ENCODE peak calls at places on chromosomes 4 and X, in four cellular contexts. One of them, this sample, is unnamed.

GRCh38 chrX:110276778-110277177 is 41.1 kb downstream of the AMMECR1 start:
- DNase-seq in neuronal stem cell: no peak
- DNase-seq in H1: no peak
- DNase-seq in IMR-90: no peak
- DNase-seq in this sample: no peak

GRCh38 chr4:34920032-34920431 is 1324.3 kb downstream of the ARAP2 start:
- DNase-seq in neuronal stem cell: no peak
- DNase-seq in IMR-90: no peak
- DNase-seq in H1: no peak
- DNase-seq in this sample: no peak

GRCh38 chr4:80705311-80705710 is 325.2 kb upstream of the BMP3 start:
- DNase-seq in IMR-90: no peak
- DNase-seq in neuronal stem cell: no peak
- DNase-seq in H1: no peak
- DNase-seq in this sample: no peak

GRCh38 chr4:17347445-17347844 is 164.4 kb downstream of the QDPR start:
- DNase-seq in H1: no peak
- DNase-seq in IMR-90: peak
- DNase-seq in neuronal stem cell: no peak
- DNase-seq in this sample: peak

GRCh38 chr4:147340547-147341225 is 140.2 kb upstream of the EDNRA start:
- DNase-seq in H1: no peak
- DNase-seq in neuronal stem cell: no peak
- DNase-seq in IMR-90: peak
- DNase-seq in this sample: no peak

GRCh38 chr4:40337081-40337480 is 1.9 kb downstream of the CHRNA9 start:
- DNase-seq in neuronal stem cell: no peak
- DNase-seq in H1: no peak
- DNase-seq in IMR-90: no peak
- DNase-seq in this sample: no peak

GRCh38 chr4:70915048-70915815 is 13.1 kb downstream of the MOB1B start:
- DNase-seq in neuronal stem cell: no peak
- DNase-seq in H1: no peak
- DNase-seq in IMR-90: peak
- DNase-seq in this sample: peak

GRCh38 chrX:131614241-131614640 is 70.4 kb downstream of the OR13H1 start:
- DNase-seq in neuronal stem cell: no peak
- DNase-seq in IMR-90: no peak
- DNase-seq in H1: no peak
- DNase-seq in this sample: no peak

GRCh38 chr4:41991916-41992767 is 1.8 kb downstream of the SLC30A9 start:
- DNase-seq in IMR-90: peak
- DNase-seq in neuronal stem cell: no peak
- DNase-seq in H1: no peak
- DNase-seq in this sample: no peak

GRCh38 chr4:123816970-123817688 is 420.5 kb downstream of the SPRY1 start:
- DNase-seq in IMR-90: no peak
- DNase-seq in H1: no peak
- DNase-seq in neuronal stem cell: no peak
- DNase-seq in this sample: no peak

GRCh38 chrX:3176439-3176820 is 135.2 kb downstream of the ARSF start:
- DNase-seq in IMR-90: peak
- DNase-seq in H1: no peak
- DNase-seq in neuronal stem cell: no peak
- DNase-seq in this sample: peak

GRCh38 chrX:41857670-41858069 is 65.7 kb downstream of the CASK start:
- DNase-seq in neuronal stem cell: no peak
- DNase-seq in IMR-90: no peak
- DNase-seq in H1: no peak
- DNase-seq in this sample: no peak

GRCh38 chrX:134294548-134294947 is 57.6 kb downstream of the CCDC160 start:
- DNase-seq in neuronal stem cell: no peak
- DNase-seq in IMR-90: peak
- DNase-seq in H1: no peak
- DNase-seq in this sample: no peak

GRCh38 chrX:116031331-116031730 is 139.2 kb upstream of the AGTR2 start:
- DNase-seq in IMR-90: no peak
- DNase-seq in H1: no peak
- DNase-seq in neuronal stem cell: no peak
- DNase-seq in this sample: no peak

GRCh38 chr4:56843421-56843899 is 22.0 kb upstream of the SPINK2 start:
- DNase-seq in IMR-90: no peak
- DNase-seq in H1: no peak
- DNase-seq in neuronal stem cell: no peak
- DNase-seq in this sample: no peak

GRCh38 chrX:18543738-18544137 is 118.3 kb downstream of the CDKL5 start:
- DNase-seq in IMR-90: no peak
- DNase-seq in H1: no peak
- DNase-seq in neuronal stem cell: no peak
- DNase-seq in this sample: no peak

GRCh38 chr4:31059753-31060522 is 339.8 kb downstream of the PCDH7 start:
- DNase-seq in IMR-90: peak
- DNase-seq in H1: no peak
- DNase-seq in neuronal stem cell: no peak
- DNase-seq in this sample: no peak

GRCh38 chr4:15420642-15421041 is 7.2 kb upstream of the C1QTNF7 start:
- DNase-seq in IMR-90: peak
- DNase-seq in H1: no peak
- DNase-seq in neuronal stem cell: no peak
- DNase-seq in this sample: no peak

GRCh38 chr4:141711211-141711610 is 74.8 kb downstream of the IL15 start:
- DNase-seq in IMR-90: peak
- DNase-seq in neuronal stem cell: no peak
- DNase-seq in H1: no peak
- DNase-seq in this sample: no peak

GRCh38 chr4:121776610-121777401 is 11.8 kb upstream of the SMIM43 start:
- DNase-seq in neuronal stem cell: no peak
- DNase-seq in IMR-90: no peak
- DNase-seq in H1: no peak
- DNase-seq in this sample: no peak

GRCh38 chr4:153483432-153484418 is 17.6 kb downstream of the TMEM131L start:
- DNase-seq in neuronal stem cell: no peak
- DNase-seq in IMR-90: peak
- DNase-seq in H1: no peak
- DNase-seq in this sample: no peak

GRCh38 chr4:76977113-76977512 is 27.6 kb downstream of the SEPTIN11 start:
- DNase-seq in H1: no peak
- DNase-seq in IMR-90: no peak
- DNase-seq in neuronal stem cell: no peak
- DNase-seq in this sample: no peak

GRCh38 chr4:148445903-148446261 is 3.7 kb upstream of the NR3C2 start:
- DNase-seq in neuronal stem cell: peak
- DNase-seq in H1: no peak
- DNase-seq in IMR-90: no peak
- DNase-seq in this sample: no peak

GRCh38 chr4:25865586-25865985 is 2.8 kb upstream of the SEL1L3 start:
- DNase-seq in IMR-90: no peak
- DNase-seq in neuronal stem cell: no peak
- DNase-seq in H1: peak
- DNase-seq in this sample: peak

GRCh38 chr4:4386736-4387392 is at the start of gene NSG1:
- DNase-seq in neuronal stem cell: peak
- DNase-seq in IMR-90: peak
- DNase-seq in H1: no peak
- DNase-seq in this sample: no peak

GRCh38 chrX:9897761-9898161 is 69.4 kb upstream of the CLDN34 start:
- DNase-seq in neuronal stem cell: no peak
- DNase-seq in H1: no peak
- DNase-seq in IMR-90: peak
- DNase-seq in this sample: peak

GRCh38 chr4:5890063-5890727 is 2.7 kb downstream of the CRMP1 start:
- DNase-seq in IMR-90: peak
- DNase-seq in neuronal stem cell: peak
- DNase-seq in H1: peak
- DNase-seq in this sample: no peak

GRCh38 chr4:83931659-83932058 is 395.8 kb downstream of the GPAT3 start:
- DNase-seq in IMR-90: no peak
- DNase-seq in neuronal stem cell: no peak
- DNase-seq in H1: no peak
- DNase-seq in this sample: no peak

GRCh38 chr4:182548156-182548555 is 305.0 kb downstream of the TENM3 start:
- DNase-seq in neuronal stem cell: no peak
- DNase-seq in H1: no peak
- DNase-seq in IMR-90: peak
- DNase-seq in this sample: peak

GRCh38 chr4:104728380-104729122 is 233.9 kb upstream of the CXXC4 start:
- DNase-seq in H1: no peak
- DNase-seq in IMR-90: peak
- DNase-seq in neuronal stem cell: no peak
- DNase-seq in this sample: peak

GRCh38 chrX:87664381-87664780 is 146.8 kb downstream of the KLHL4 start:
- DNase-seq in H1: no peak
- DNase-seq in neuronal stem cell: peak
- DNase-seq in IMR-90: peak
- DNase-seq in this sample: no peak

GRCh38 chrX:44342866-44343265 is 606 bp downstream of the EFHC2 start:
- DNase-seq in H1: no peak
- DNase-seq in neuronal stem cell: no peak
- DNase-seq in IMR-90: no peak
- DNase-seq in this sample: no peak

GRCh38 chr4:112144546-112145325 is 518 bp upstream of the FAM241A start:
- DNase-seq in H1: no peak
- DNase-seq in IMR-90: no peak
- DNase-seq in neuronal stem cell: no peak
- DNase-seq in this sample: no peak

GRCh38 chr4:112145820-112146813 is 863 bp downstream of the FAM241A start:
- DNase-seq in IMR-90: peak
- DNase-seq in H1: no peak
- DNase-seq in neuronal stem cell: peak
- DNase-seq in this sample: peak

GRCh38 chr4:112145326-112145819 is at the start of gene FAM241A:
- DNase-seq in neuronal stem cell: peak
- DNase-seq in IMR-90: peak
- DNase-seq in H1: no peak
- DNase-seq in this sample: peak

GRCh38 chr4:112150920-112151319 is 5.7 kb downstream of the FAM241A start:
- DNase-seq in IMR-90: no peak
- DNase-seq in H1: no peak
- DNase-seq in neuronal stem cell: no peak
- DNase-seq in this sample: no peak

DNA sequence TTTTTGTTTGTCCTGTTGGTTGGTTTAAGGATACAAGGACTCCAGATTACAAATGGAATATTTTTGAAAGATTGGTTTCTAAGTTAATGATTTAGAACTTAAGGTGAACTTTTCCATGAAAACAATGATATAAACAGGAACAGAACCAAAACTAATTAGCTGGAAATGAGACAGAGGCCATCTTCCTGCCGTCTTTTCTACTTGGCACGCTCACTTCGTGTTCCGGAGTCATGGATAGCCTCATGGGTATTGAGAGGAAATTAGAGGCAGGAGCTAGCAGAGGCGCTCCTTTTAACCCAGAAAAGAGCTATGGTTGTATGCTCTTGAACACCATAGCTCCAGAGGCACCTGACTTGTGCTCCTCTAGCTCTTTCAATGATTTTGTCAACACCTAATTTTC is 2.4 kb downstream of the FAM241A start:
- DNase-seq in neuronal stem cell: no peak
- DNase-seq in IMR-90: no peak
- DNase-seq in H1: no peak
- DNase-seq in this sample: no peak
- H3K14ac ChIP-seq in neuronal stem cell: no peak
- H3K14ac ChIP-seq in IMR-90: no peak
- H3K14ac ChIP-seq in H1: no peak
- H3K14ac ChIP-seq in this sample: no peak

DNA sequence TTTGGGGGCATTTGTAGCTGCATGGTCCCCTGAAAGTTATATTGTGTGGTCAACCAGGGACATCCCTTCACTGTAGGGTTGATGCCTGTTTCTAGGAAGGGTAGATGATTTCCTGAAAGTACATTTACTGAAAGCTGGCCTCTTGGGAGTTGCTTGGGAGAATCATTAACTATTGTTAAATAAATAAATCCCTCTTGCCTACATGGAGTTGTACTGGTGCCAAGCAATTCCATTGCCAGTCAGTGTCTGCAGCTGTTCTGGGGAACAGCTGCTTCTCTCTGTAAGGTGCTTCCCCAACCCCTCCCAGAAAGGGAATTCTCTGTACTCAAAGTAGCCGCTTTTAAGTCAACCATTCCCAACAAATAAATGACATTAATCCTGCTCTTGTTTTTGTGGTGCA is 51.1 kb downstream of the C4orf51 start:
- DNase-seq in IMR-90: peak
- DNase-seq in neuronal stem cell: no peak
- DNase-seq in H1: no peak
- DNase-seq in this sample: no peak
- H3K23ac ChIP-seq in IMR-90: peak
- H3K23ac ChIP-seq in neuronal stem cell: no peak
- H3K23ac ChIP-seq in H1: no peak
- H3K23ac ChIP-seq in this sample: no peak

GRCh38 chrX:6227445-6227820 is 1.2 kb downstream of the NLGN4X start:
- DNase-seq in neuronal stem cell: peak
- DNase-seq in IMR-90: no peak
- DNase-seq in H1: no peak
- DNase-seq in this sample: no peak
- H3K14ac ChIP-seq in neuronal stem cell: no peak
- H3K14ac ChIP-seq in IMR-90: no peak
- H3K14ac ChIP-seq in H1: no peak
- H3K14ac ChIP-seq in this sample: no peak

GRCh38 chrX:154019061-154019621 is 561 bp downstream of the IRAK1 start:
- DNase-seq in IMR-90: no peak
- DNase-seq in H1: no peak
- DNase-seq in neuronal stem cell: no peak
- DNase-seq in this sample: no peak

GRCh38 chrX:154021131-154021611 is 1.5 kb upstream of the IRAK1 start:
- DNase-seq in IMR-90: peak
- DNase-seq in H1: no peak
- DNase-seq in neuronal stem cell: no peak
- DNase-seq in this sample: peak

GRCh38 chrX:154022108-154022507 is 2.4 kb upstream of the IRAK1 start:
- DNase-seq in H1: no peak
- DNase-seq in neuronal stem cell: no peak
- DNase-seq in IMR-90: no peak
- DNase-seq in this sample: no peak

GRCh38 chrX:154019633-154020499 is at the start of gene IRAK1:
- DNase-seq in H1: no peak
- DNase-seq in neuronal stem cell: peak
- DNase-seq in IMR-90: peak
- DNase-seq in this sample: peak

DNA sequence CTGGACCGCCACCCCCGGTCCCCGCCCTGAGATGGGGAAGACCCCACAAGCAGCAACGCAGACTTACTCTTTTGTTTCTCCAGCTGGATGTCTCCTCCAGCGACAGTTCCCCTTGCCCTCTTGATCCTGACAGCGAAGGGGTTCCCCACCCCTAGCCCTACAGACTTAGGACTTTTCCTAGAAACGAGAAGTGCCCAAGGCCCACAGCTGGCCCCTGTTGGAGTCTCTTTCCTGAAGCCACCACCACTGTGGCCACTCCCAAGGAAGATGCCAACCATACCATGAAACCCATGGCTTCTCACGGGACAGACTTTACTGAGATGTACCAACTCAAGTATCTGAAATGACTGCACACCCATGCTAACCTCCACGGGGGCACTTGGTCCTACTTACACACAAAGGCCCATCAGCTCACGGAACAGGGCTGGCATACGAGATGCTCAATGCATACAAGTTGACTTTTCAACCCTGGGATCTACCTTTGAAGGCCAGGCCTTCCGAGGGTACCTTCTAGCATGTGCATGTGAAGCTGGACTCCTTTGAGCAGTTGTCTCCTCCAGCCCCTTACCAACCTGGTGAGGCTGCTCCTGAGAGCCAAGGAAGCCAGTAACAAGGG is 906 bp upstream of the IRAK1 start:
- DNase-seq in IMR-90: no peak
- DNase-seq in neuronal stem cell: no peak
- DNase-seq in H1: no peak
- DNase-seq in this sample: no peak
- H3K23ac ChIP-seq in IMR-90: peak
- H3K23ac ChIP-seq in neuronal stem cell: no peak
- H3K23ac ChIP-seq in H1: no peak
- H3K23ac ChIP-seq in this sample: no peak

This sample was measured in trophoblast cell.